ENCODE peak calls at places on chromosomes 13 and 19, in seven cellular contexts. S is HL-60, I is Panc1, Y is GM12878, Z is K562, C is SK-N-SH, K is HCT116. M is an unnamed sample.

GRCh38 chr19:15159251-15159650 is 41.5 kb downstream of the NOTCH3 start:
- DNase-seq in C (no peak), K (no peak), Y (no peak), I (no peak), Z (peak; percentile 14), S (no peak), M (peak; percentile 57)

GRCh38 chr13:110734561-110734960 is 21.1 kb downstream of the ING1 start:
- DNase-seq in I (no peak), C (no peak), Z (no peak), K (no peak), S (no peak), Y (no peak), M (no peak)

GRCh38 chr19:14497347-14497921 is 1.5 kb upstream of the GIPC1 start:
- DNase-seq in C (no peak), I (no peak), S (no peak), Y (no peak), Z (peak; percentile 69), K (no peak), M (peak; percentile 50)

GRCh38 chr19:38559428-38560401 is 58.0 kb downstream of the MAP4K1 start:
- DNase-seq in C (no peak), I (no peak), Z (no peak), S (no peak), Y (peak; percentile 99), K (no peak), M (no peak)

GRCh38 chr13:42925626-42926025 is 66.4 kb downstream of the EPSTI1 start:
- DNase-seq in C (no peak), I (no peak), K (no peak), Z (no peak), S (no peak), Y (no peak), M (no peak)

GRCh38 chr13:33690321-33690720 is 127.6 kb upstream of the RFC3 start:
- DNase-seq in Y (no peak), I (no peak), C (no peak), S (no peak), K (no peak), Z (no peak), M (no peak)

GRCh38 chr19:9863759-9864158 is 28.6 kb downstream of the PIN1 start:
- DNase-seq in K (no peak), Z (no peak), C (no peak), S (no peak), I (no peak), Y (no peak), M (no peak)

GRCh38 chr19:50198431-50199253 is 4.8 kb upstream of the MYH14 start:
- DNase-seq in K (no peak), I (no peak), Y (no peak), Z (no peak), S (no peak), C (no peak), M (no peak)

GRCh38 chr13:110177790-110178189 is 129.2 kb downstream of the COL4A1 start:
- DNase-seq in I (no peak), C (no peak), Y (no peak), S (no peak), K (no peak), Z (no peak), M (no peak)

GRCh38 chr19:3760871-3761361 is 576 bp downstream of the APBA3 start:
- DNase-seq in Z (peak; percentile 29), C (no peak), S (no peak), K (no peak), I (no peak), Y (no peak), M (peak; percentile 38)

GRCh38 chr19:49188626-49189200 is 31.1 kb downstream of the TRPM4 start:
- DNase-seq in S (no peak), I (no peak), C (no peak), Y (no peak), K (no peak), Z (no peak), M (peak; percentile 77)

GRCh38 chr13:95924389-95924994 is 128.7 kb downstream of the UGGT2 start:
- DNase-seq in C (no peak), Z (no peak), S (peak; percentile 61), Y (no peak), I (peak; percentile 7), K (peak; percentile 16), M (peak; percentile 5)

GRCh38 chr19:5805465-5806132 is 732 bp downstream of the NRTN start:
- DNase-seq in I (no peak), Y (no peak), C (peak; percentile 91), Z (peak; percentile 87), S (no peak), K (no peak), M (peak; percentile 97)

GRCh38 chr19:49472936-49473335 is 1.1 kb upstream of the FLT3LG start:
- DNase-seq in Y (no peak), K (no peak), C (no peak), Z (no peak), I (no peak), S (no peak), M (no peak)

DNA sequence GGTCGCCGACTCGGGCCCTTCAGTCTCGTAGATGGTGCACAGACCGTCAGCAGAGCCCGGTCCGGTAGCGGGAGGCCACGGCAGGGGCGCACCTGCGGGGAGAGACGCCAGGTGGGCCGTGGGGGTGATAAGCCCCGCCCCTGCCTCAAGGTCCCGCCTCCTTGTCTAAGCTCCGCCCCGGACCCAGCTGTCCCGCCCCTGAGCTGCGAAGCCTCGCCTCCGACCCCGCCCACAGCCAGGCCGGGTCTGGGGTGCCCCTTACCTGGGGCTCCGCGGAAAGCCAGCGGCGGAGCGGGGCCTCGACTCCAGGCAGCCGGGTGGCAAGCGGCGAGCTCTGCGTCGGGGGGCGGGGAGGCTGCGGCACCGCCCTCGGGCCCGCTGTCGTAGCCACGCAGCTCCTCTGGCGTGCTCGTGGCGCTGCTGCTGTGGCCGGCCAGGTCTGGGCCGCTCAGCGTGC is 4.7 kb downstream of the PRR36 start:
- DNase-seq in Z (peak; percentile 76), C (peak; percentile 84), Y (no peak), S (no peak), K (no peak), I (no peak), M (peak; percentile 80)
- TF ChIP-seq CTCF in Z (peak; percentile 3), C (no peak), Y (no peak), S (no peak), K (no peak), I (peak; percentile 73), M (no peak)

GRCh38 chr19:33306191-33306590 is 3.9 kb upstream of the CEBPA start:
- DNase-seq in Z (no peak), S (no peak), I (no peak), K (no peak), Y (no peak), C (no peak), M (no peak)
- H3K27me3 ChIP-seq in Z (peaks cover 44% of the 10 kb centered on the region), S (no peaks in the 10 kb centered on the region), I (peaks cover 2% of the 10 kb centered on the region), K (no peaks in the 10 kb centered on the region), Y (peaks cover 2% of the 10 kb centered on the region), C (peaks cover 24% of the 10 kb centered on the region), M (peaks cover 31% of the 10 kb centered on the region)

GRCh38 chr13:30829788-30830637 is 76.1 kb upstream of the MEDAG start:
- DNase-seq in S (no peak), K (no peak), Y (no peak), I (no peak), Z (no peak), C (no peak), M (no peak)
- TF ChIP-seq REST in S (no peak), K (no peak), Y (no peak), I (no peak), Z (no peak), C (no peak), M (no peak)

GRCh38 chr19:29529646-29530548 is 4.1 kb downstream of the VSTM2B start:
- DNase-seq in Y (no peak), C (peak; percentile 40), S (no peak), K (no peak), I (no peak), Z (no peak), M (peak; percentile 81)

GRCh38 chr19:29526730-29527499 is 1.1 kb downstream of the VSTM2B start:
- DNase-seq in Y (no peak), Z (peak; percentile 22), S (no peak), C (peak; percentile 49), I (no peak), K (no peak), M (peak; percentile 57)

GRCh38 chr19:29527500-29528328 is 1.9 kb downstream of the VSTM2B start:
- DNase-seq in Y (no peak), K (no peak), C (no peak), Z (no peak), I (no peak), S (no peak), M (peak; percentile 43)

GRCh38 chr19:29528946-29529645 is 3.3 kb downstream of the VSTM2B start:
- DNase-seq in S (no peak), C (no peak), K (no peak), Y (no peak), Z (no peak), I (no peak), M (peak; percentile 49)

DNA sequence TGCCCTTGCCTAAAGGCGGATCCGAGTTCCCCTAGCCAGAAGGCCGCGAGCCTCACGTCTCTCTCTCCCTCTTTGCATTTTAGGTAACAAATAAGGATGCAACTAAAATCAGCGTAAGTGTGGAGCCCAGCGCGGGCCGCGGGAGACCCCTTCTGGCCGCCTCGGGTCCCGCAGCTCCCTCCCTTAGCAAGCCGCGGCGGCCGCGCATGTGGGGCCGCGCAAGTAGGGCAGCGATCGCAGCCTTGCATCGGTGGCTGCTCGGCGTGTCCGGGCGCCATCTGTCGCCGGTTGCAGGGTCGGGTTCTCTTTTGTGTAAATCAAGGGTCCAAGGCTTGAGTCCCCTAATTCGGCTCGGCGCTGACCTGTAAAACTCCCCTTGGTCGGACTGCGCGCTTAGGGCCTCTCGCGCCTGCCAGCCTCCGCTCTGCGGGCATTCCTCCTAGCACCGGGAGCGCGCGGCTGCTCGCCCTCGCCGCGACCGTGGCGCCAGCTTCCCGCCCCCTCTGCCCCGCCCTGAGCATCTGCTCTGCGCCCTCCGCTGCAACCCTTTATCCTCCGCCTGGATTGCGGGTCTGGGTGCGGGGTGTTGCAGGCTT is 2.7 kb downstream of the VSTM2B start:
- DNase-seq in Z (peak; percentile 60), I (no peak), S (peak; percentile 51), K (peak; percentile 31), C (peak; percentile 94), Y (peak; percentile 3), M (peak; percentile 90)
- TF ChIP-seq CTCF in Z (peak; percentile 76), I (peak; percentile 100), S (peak; percentile 60), K (peak; percentile 89), C (peak; percentile 77), Y (peak; percentile 66), M (peak; percentile 76)

GRCh38 chr19:18605546-18606280 is 886 bp downstream of the CRLF1 start:
- DNase-seq in Y (no peak), K (no peak), I (no peak), Z (no peak), S (no peak), C (peak; percentile 49), M (peak; percentile 39)
- H3K27me3 ChIP-seq in Y (peaks cover 22% of the 10 kb centered on the region), K (peaks cover 13% of the 10 kb centered on the region), I (peaks cover 2% of the 10 kb centered on the region), Z (peaks cover 57% of the 10 kb centered on the region), S (peaks cover 64% of the 10 kb centered on the region), C (peaks cover 53% of the 10 kb centered on the region), M (peaks cover 96% of the 10 kb centered on the region)

GRCh38 chr13:21637296-21637695 is 33.3 kb upstream of the MICU2 start:
- DNase-seq in Y (no peak), I (no peak), K (peak; percentile 94), S (peak; percentile 43), Z (peak; percentile 77), C (no peak), M (peak; percentile 10)

GRCh38 chr13:21641629-21642028 is 29.2 kb upstream of the FGF9 start:
- DNase-seq in C (no peak), Z (no peak), K (no peak), I (no peak), S (no peak), Y (no peak), M (no peak)

GRCh38 chr13:21639604-21640003 is 31.3 kb upstream of the FGF9 start:
- DNase-seq in K (no peak), S (no peak), C (no peak), I (no peak), Z (no peak), Y (no peak), M (no peak)

GRCh38 chr13:21638319-21639282 is 32.3 kb upstream of the FGF9 start:
- DNase-seq in K (no peak), I (no peak), S (no peak), Z (peak; percentile 34), Y (no peak), C (peak; percentile 29), M (peak; percentile 49)
- TF ChIP-seq REST in K (no peak), I (no peak), S (no peak), Z (no peak), Y (no peak), C (no peak), M (no peak)

M was measured in GM23338.